ENCODE peak calls at places on chromosome 15, in four cellular contexts. R is NCI-H774; G is neuronal stem cell; T is naive thymus-derived CD8-positive, alpha-beta T cell. S is an unnamed sample.
A peak's percentile ranks its signal among the peaks of the same experiment; 100 is the strongest.

GRCh38 chr15:74008901-74009300 is 14.4 kb downstream of the PML start:
- DNase-seq in R (no peak), G (no peak), T (no peak), S (no peak)

GRCh38 chr15:41653760-41654159 is 6.4 kb upstream of the MGA start:
- DNase-seq in R (no peak), T (no peak), G (no peak), S (peak; percentile 25)

GRCh38 chr15:26126070-26126469 is 262.9 kb upstream of the ATP10A start:
- DNase-seq in T (no peak), G (no peak), R (no peak), S (no peak)

GRCh38 chr15:70271422-70272088 is 173.8 kb upstream of the TLE3 start:
- DNase-seq in R (no peak), G (peak; percentile 43), T (no peak), S (no peak)

GRCh38 chr15:27057904-27058645 is 87.1 kb downstream of the GABRG3 start:
- DNase-seq in T (no peak), R (no peak), G (no peak), S (no peak)

GRCh38 chr15:90787881-90788280 is 70.7 kb downstream of the BLM start:
- DNase-seq in R (no peak), G (no peak), T (no peak), S (no peak)

GRCh38 chr15:61339526-61339925 is 110.4 kb upstream of the RORA start:
- DNase-seq in G (no peak), T (no peak), R (no peak), S (no peak)

GRCh38 chr15:34984884-34985630 is 3.0 kb downstream of the ZNF770 start:
- DNase-seq in G (no peak), T (no peak), R (no peak), S (no peak)

GRCh38 chr15:55861115-55861514 is 118.2 kb upstream of the PRTG start:
- DNase-seq in G (no peak), R (no peak), T (no peak), S (no peak)

GRCh38 chr15:54082836-54083492 is 104.7 kb downstream of the UNC13C start:
- DNase-seq in R (no peak), G (peak; percentile 52), T (peak; percentile 13), S (peak; percentile 41)

GRCh38 chr15:92533298-92533697 is 122.3 kb downstream of the FAM174B start:
- DNase-seq in R (no peak), G (no peak), T (no peak), S (no peak)

GRCh38 chr15:39598186-39598850 is 17.4 kb downstream of the THBS1 start:
- DNase-seq in R (no peak), T (no peak), G (no peak), S (no peak)

GRCh38 chr15:67992834-67993233 is 61.3 kb upstream of the PIAS1 start:
- DNase-seq in R (no peak), T (no peak), G (no peak), S (no peak)

GRCh38 chr15:64351265-64351664 is 4.7 kb downstream of the CSNK1G1 start:
- DNase-seq in R (no peak), T (no peak), G (no peak), S (peak; percentile 42)

GRCh38 chr15:91203619-91204018 is 103.6 kb downstream of the SV2B start:
- DNase-seq in R (no peak), T (no peak), G (no peak), S (no peak)

GRCh38 chr15:75153084-75153483 is 48.6 kb upstream of the C15orf39 start:
- DNase-seq in G (no peak), T (no peak), R (no peak), S (peak; percentile 100)

GRCh38 chr15:70974004-70974832 is 81.6 kb downstream of the LRRC49 start:
- DNase-seq in G (no peak), T (no peak), R (no peak), S (peak; percentile 49)

GRCh38 chr15:93072440-93073394 is 16.3 kb downstream of the RGMA start:
- DNase-seq in T (no peak), R (no peak), G (peak; percentile 87), S (peak; percentile 24)

GRCh38 chr15:39685999-39686613 is 96.5 kb downstream of the FSIP1 start:
- DNase-seq in T (peak; percentile 46), R (no peak), G (peak; percentile 51), S (peak; percentile 71)

GRCh38 chr15:59473226-59473625 is 35.2 kb downstream of the FAM81A start:
- DNase-seq in R (no peak), G (no peak), T (no peak), S (peak; percentile 28)

GRCh38 chr15:51382787-51383186 is 41.3 kb downstream of the GLDN start:
- DNase-seq in G (peak; percentile 36), R (no peak), T (no peak), S (peak; percentile 22)